ENCODE peak calls at places on chromosomes 13 and 19, in seven cellular contexts. One of them, this sample, is unnamed.

GRCh38 chr13:76885203-76886004 is 801 bp downstream of the KCTD12 start:
- DNase-seq in ovary: peak; percentile 78
- DNase-seq in IMR-90: peak; percentile 61
- DNase-seq in fibroblast of the aortic adventitia: peak; percentile 76
- DNase-seq in endothelial cell: peak; percentile 56
- DNase-seq in A673: peak; percentile 50
- DNase-seq in GM10248: peak; percentile 66
- DNase-seq in this sample: peak; percentile 55

GRCh38 chr19:51128227-51128626 is 3.5 kb downstream of the SIGLEC9 start:
- DNase-seq in fibroblast of the aortic adventitia: no peak
- DNase-seq in A673: no peak
- DNase-seq in GM10248: no peak
- DNase-seq in endothelial cell: no peak
- DNase-seq in ovary: no peak
- DNase-seq in IMR-90: no peak
- DNase-seq in this sample: no peak

GRCh38 chr13:110770678-110771077 is 57.2 kb downstream of the ING1 start:
- DNase-seq in ovary: no peak
- DNase-seq in A673: no peak
- DNase-seq in GM10248: no peak
- DNase-seq in fibroblast of the aortic adventitia: no peak
- DNase-seq in IMR-90: no peak
- DNase-seq in endothelial cell: no peak
- DNase-seq in this sample: no peak

GRCh38 chr13:38530492-38530891 is 156.4 kb upstream of the FREM2 start:
- DNase-seq in GM10248: no peak
- DNase-seq in fibroblast of the aortic adventitia: peak; percentile 18
- DNase-seq in IMR-90: peak; percentile 1
- DNase-seq in A673: peak; percentile 57
- DNase-seq in endothelial cell: no peak
- DNase-seq in ovary: no peak
- DNase-seq in this sample: no peak

GRCh38 chr13:79491715-79492114 is 10.8 kb downstream of the NDFIP2 start:
- DNase-seq in ovary: no peak
- DNase-seq in A673: no peak
- DNase-seq in IMR-90: peak; percentile 71
- DNase-seq in endothelial cell: no peak
- DNase-seq in GM10248: no peak
- DNase-seq in fibroblast of the aortic adventitia: peak; percentile 92
- DNase-seq in this sample: no peak

GRCh38 chr13:25951831-25952230 is 100.0 kb downstream of the SHISA2 start:
- DNase-seq in fibroblast of the aortic adventitia: no peak
- DNase-seq in ovary: no peak
- DNase-seq in GM10248: no peak
- DNase-seq in endothelial cell: no peak
- DNase-seq in IMR-90: no peak
- DNase-seq in A673: no peak
- DNase-seq in this sample: no peak

GRCh38 chr19:9850235-9850959 is 15.3 kb downstream of the PIN1 start:
- DNase-seq in ovary: no peak
- DNase-seq in GM10248: no peak
- DNase-seq in fibroblast of the aortic adventitia: no peak
- DNase-seq in IMR-90: no peak
- DNase-seq in endothelial cell: no peak
- DNase-seq in A673: no peak
- DNase-seq in this sample: no peak

GRCh38 chr13:59012731-59013130 is 1151.0 kb downstream of the DIAPH3 start:
- DNase-seq in ovary: no peak
- DNase-seq in fibroblast of the aortic adventitia: no peak
- DNase-seq in GM10248: no peak
- DNase-seq in endothelial cell: no peak
- DNase-seq in IMR-90: no peak
- DNase-seq in A673: no peak
- DNase-seq in this sample: no peak

GRCh38 chr19:55109527-55110291 is 7.7 kb downstream of the PPP1R12C start:
- DNase-seq in A673: no peak
- DNase-seq in endothelial cell: no peak
- DNase-seq in fibroblast of the aortic adventitia: no peak
- DNase-seq in IMR-90: no peak
- DNase-seq in ovary: no peak
- DNase-seq in GM10248: no peak
- DNase-seq in this sample: no peak

GRCh38 chr13:81791636-81792035 is 1450.7 kb upstream of the SPRY2 start:
- DNase-seq in IMR-90: no peak
- DNase-seq in fibroblast of the aortic adventitia: no peak
- DNase-seq in A673: no peak
- DNase-seq in GM10248: no peak
- DNase-seq in endothelial cell: no peak
- DNase-seq in ovary: no peak
- DNase-seq in this sample: no peak
- TF ChIP-seq CTCF in IMR-90: no peak
- TF ChIP-seq CTCF in fibroblast of the aortic adventitia: no peak
- TF ChIP-seq CTCF in A673: no peak
- TF ChIP-seq CTCF in GM10248: no peak
- TF ChIP-seq CTCF in endothelial cell: no peak
- TF ChIP-seq CTCF in ovary: no peak
- TF ChIP-seq CTCF in this sample: no peak

GRCh38 chr19:49596407-49596806 is 5.4 kb downstream of the PRR12 start:
- DNase-seq in A673: no peak
- DNase-seq in ovary: no peak
- DNase-seq in GM10248: no peak
- DNase-seq in endothelial cell: no peak
- DNase-seq in fibroblast of the aortic adventitia: no peak
- DNase-seq in IMR-90: no peak
- DNase-seq in this sample: no peak

GRCh38 chr19:49597703-49597974 is 6.7 kb downstream of the PRR12 start:
- DNase-seq in A673: no peak
- DNase-seq in fibroblast of the aortic adventitia: no peak
- DNase-seq in ovary: no peak
- DNase-seq in endothelial cell: no peak
- DNase-seq in GM10248: no peak
- DNase-seq in IMR-90: no peak
- DNase-seq in this sample: no peak

GRCh38 chr19:49595006-49595818 is 4.2 kb downstream of the PRR12 start:
- DNase-seq in A673: no peak
- DNase-seq in endothelial cell: no peak
- DNase-seq in GM10248: no peak
- DNase-seq in ovary: peak; percentile 43
- DNase-seq in fibroblast of the aortic adventitia: no peak
- DNase-seq in IMR-90: no peak
- DNase-seq in this sample: no peak

GRCh38 chr19:49595819-49596404 is 4.9 kb downstream of the PRR12 start:
- DNase-seq in fibroblast of the aortic adventitia: no peak
- DNase-seq in GM10248: no peak
- DNase-seq in ovary: no peak
- DNase-seq in A673: no peak
- DNase-seq in IMR-90: no peak
- DNase-seq in endothelial cell: no peak
- DNase-seq in this sample: no peak

DNA sequence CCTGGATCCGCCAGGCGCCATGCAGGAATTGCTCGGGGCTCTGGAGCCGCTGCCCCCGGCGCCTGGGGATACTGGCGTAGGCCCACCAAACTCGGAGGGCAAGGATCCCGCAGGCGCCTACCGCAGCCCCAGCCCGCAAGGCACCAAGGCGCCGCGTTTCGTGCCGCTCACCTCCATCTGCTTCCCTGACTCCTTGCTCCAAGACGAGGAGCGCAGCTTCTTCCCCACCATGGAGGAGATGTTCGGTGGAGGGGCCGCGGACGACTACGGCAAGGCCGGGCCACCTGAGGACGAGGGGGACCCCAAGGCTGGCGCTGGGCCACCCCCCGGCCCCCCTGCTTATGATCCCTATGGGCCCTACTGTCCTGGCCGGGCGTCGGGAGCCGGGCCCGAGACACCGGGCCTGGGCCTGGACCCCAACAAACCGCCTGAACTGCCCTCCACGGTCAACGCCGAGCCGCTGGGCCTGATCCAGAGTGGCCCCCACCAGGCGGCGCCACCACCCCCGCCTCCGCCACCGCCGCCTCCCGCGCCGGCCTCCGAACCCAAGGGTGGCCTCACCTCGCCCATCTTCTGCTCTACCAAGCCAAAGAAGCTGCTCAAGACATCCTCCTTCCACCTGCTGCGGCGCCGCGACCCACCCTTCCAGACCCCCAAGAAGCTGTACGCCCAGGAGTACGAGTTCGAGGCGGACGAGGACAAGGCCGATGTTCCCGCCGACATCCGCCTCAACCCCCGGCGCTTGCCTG is 6.1 kb downstream of the PRR12 start:
- DNase-seq in endothelial cell: no peak
- DNase-seq in fibroblast of the aortic adventitia: no peak
- DNase-seq in ovary: no peak
- DNase-seq in IMR-90: no peak
- DNase-seq in GM10248: no peak
- DNase-seq in A673: no peak
- DNase-seq in this sample: no peak
- TF ChIP-seq CTCF in endothelial cell: no peak
- TF ChIP-seq CTCF in fibroblast of the aortic adventitia: no peak
- TF ChIP-seq CTCF in ovary: no peak
- TF ChIP-seq CTCF in IMR-90: no peak
- TF ChIP-seq CTCF in GM10248: no peak
- TF ChIP-seq CTCF in A673: no peak
- TF ChIP-seq CTCF in this sample: no peak

GRCh38 chr19:50008532-50008931 is 16.6 kb downstream of the VRK3 start:
- DNase-seq in endothelial cell: peak; percentile 43
- DNase-seq in IMR-90: no peak
- DNase-seq in ovary: no peak
- DNase-seq in A673: peak; percentile 49
- DNase-seq in fibroblast of the aortic adventitia: no peak
- DNase-seq in GM10248: no peak
- DNase-seq in this sample: peak; percentile 52
- TF ChIP-seq CTCF in endothelial cell: no peak
- TF ChIP-seq CTCF in IMR-90: peak; percentile 14
- TF ChIP-seq CTCF in ovary: no peak
- TF ChIP-seq CTCF in A673: peak; percentile 58
- TF ChIP-seq CTCF in fibroblast of the aortic adventitia: peak; percentile 17
- TF ChIP-seq CTCF in GM10248: peak; percentile 37
- TF ChIP-seq CTCF in this sample: no peak

GRCh38 chr13:84894749-84895148 is 904.5 kb downstream of the SLITRK6 start:
- DNase-seq in endothelial cell: no peak
- DNase-seq in IMR-90: no peak
- DNase-seq in fibroblast of the aortic adventitia: no peak
- DNase-seq in ovary: no peak
- DNase-seq in GM10248: no peak
- DNase-seq in A673: no peak
- DNase-seq in this sample: no peak
- TF ChIP-seq CTCF in endothelial cell: no peak
- TF ChIP-seq CTCF in IMR-90: no peak
- TF ChIP-seq CTCF in fibroblast of the aortic adventitia: no peak
- TF ChIP-seq CTCF in ovary: no peak
- TF ChIP-seq CTCF in GM10248: no peak
- TF ChIP-seq CTCF in A673: peak; percentile 20
- TF ChIP-seq CTCF in this sample: no peak

DNA sequence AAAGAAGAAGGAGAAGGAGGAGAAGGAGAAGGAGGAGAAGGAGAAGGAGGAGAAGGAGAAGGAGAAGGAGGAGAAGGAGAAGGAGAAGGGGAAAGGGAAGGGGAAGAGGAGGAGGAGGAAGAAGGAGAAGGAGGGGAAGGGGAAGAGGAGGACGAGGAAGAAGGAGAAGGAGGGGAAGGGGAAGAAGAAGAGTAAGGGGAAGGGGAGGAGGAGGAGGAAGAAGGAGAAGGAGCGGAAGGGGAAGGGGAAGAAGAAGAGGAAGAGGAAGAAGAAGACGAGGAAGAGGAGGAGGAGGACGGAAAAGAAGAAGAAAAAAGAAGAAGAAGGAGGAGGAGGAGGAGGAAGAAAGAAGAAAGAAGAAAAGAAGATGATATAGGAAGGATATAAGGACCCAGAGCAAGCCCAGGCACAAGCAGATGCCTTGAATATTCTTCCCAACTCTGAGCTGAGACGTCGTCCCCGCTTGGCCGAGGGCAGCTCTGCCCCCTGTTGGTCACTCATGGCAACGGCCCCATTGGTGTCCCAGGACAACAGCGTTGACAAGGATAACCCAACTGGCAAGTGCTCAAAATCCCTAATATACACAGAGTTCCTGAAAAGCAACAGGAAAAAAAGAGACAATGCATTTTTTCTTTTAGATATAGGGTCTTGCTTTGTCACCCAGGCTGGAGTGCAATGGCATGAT is 30.6 kb upstream of the IGSF23 start:
- DNase-seq in GM10248: no peak
- DNase-seq in A673: peak; percentile 66
- DNase-seq in ovary: no peak
- DNase-seq in fibroblast of the aortic adventitia: peak; percentile 32
- DNase-seq in endothelial cell: peak; percentile 35
- DNase-seq in IMR-90: no peak
- DNase-seq in this sample: no peak
- TF ChIP-seq CTCF in GM10248: no peak
- TF ChIP-seq CTCF in A673: peak; percentile 87
- TF ChIP-seq CTCF in ovary: no peak
- TF ChIP-seq CTCF in fibroblast of the aortic adventitia: peak; percentile 70
- TF ChIP-seq CTCF in endothelial cell: peak; percentile 67
- TF ChIP-seq CTCF in IMR-90: peak; percentile 45
- TF ChIP-seq CTCF in this sample: no peak